ENCODE peak calls at places on chromosomes 1 and 21, in four cellular contexts. J is WTC11, H is SK-N-SH, K is H1. O is an unnamed sample.

GRCh38 chr1:160398823-160399222 is 1.5 kb upstream of the VANGL2 start:
- DNase-seq in K (no peak), J (no peak), H (no peak), O (peak)

GRCh38 chr1:179877586-179878265 is at the start of gene TOR1AIP2:
- DNase-seq in J (peak), K (peak), H (peak), O (peak)

GRCh38 chr1:248807067-248807737 is 18.5 kb downstream of the SH3BP5L start:
- DNase-seq in K (peak), H (peak), J (peak), O (peak)

GRCh38 chr1:214106375-214106774 is 118.6 kb downstream of the PROX1 start:
- DNase-seq in J (no peak), H (no peak), K (no peak), O (no peak)

GRCh38 chr1:67609942-67610341 is 75.1 kb upstream of the GADD45A start:
- DNase-seq in K (no peak), J (no peak), H (no peak), O (no peak)

GRCh38 chr1:6170742-6171201 is 9.3 kb downstream of the CHD5 start:
- DNase-seq in J (no peak), H (no peak), K (no peak), O (no peak)

GRCh38 chr1:24986372-24986979 is 56.4 kb upstream of the RUNX3 start:
- DNase-seq in H (no peak), K (no peak), J (no peak), O (no peak)

GRCh38 chr1:205009666-205010065 is 33.3 kb upstream of the CNTN2 start:
- DNase-seq in K (no peak), J (no peak), H (no peak), O (no peak)

GRCh38 chr21:37165606-37166005 is 92.6 kb downstream of the TTC3 start:
- DNase-seq in K (no peak), J (no peak), H (no peak), O (no peak)

GRCh38 chr1:241413386-241413785 is 56.4 kb upstream of the RGS7 start:
- DNase-seq in K (no peak), J (no peak), H (no peak), O (no peak)
- TF ChIP-seq TEAD4 in K (no peak), J (no peak), H (no peak), O (no peak)

GRCh38 chr1:87955038-87955437 is 626.4 kb downstream of the LMO4 start:
- DNase-seq in K (no peak), J (no peak), H (no peak), O (no peak)

GRCh38 chr1:87958201-87958600 is 629.5 kb downstream of the LMO4 start:
- DNase-seq in H (no peak), J (no peak), K (no peak), O (no peak)

GRCh38 chr1:87956766-87957165 is 628.1 kb downstream of the LMO4 start:
- DNase-seq in H (no peak), K (no peak), J (no peak), O (no peak)

GRCh38 chr1:87957331-87957730 is 628.7 kb downstream of the LMO4 start:
- DNase-seq in K (no peak), H (no peak), J (no peak), O (no peak)

GRCh38 chr1:87956072-87956471 is 627.4 kb downstream of the LMO4 start:
- DNase-seq in H (peak), J (no peak), K (no peak), O (no peak)
- TF ChIP-seq TEAD4 in H (peak), J (no peak), K (peak), O (no peak)

DNA sequence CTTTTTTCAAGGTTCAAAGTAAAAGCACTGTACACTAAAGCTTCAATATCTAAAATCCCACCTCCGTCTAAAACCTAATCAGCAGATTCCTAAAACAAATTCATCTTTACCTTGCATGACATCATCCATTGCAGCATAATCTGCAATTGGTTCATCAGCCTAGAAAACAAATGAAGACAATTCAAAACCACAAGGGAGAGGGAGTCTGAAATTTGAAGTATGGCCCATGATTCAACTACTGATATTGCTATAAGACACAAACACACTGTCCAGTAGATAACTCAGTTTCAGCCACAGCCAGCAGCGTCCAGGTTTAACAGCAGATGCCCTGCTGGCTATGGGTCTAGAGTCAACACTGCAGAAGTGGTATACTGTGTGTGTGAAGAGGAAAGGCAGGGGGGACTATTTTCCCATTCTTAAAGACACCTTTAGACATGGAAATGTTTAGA is 17.9 kb upstream of the RAP1GAP start:
- DNase-seq in H (no peak), K (no peak), J (no peak), O (no peak)
- TF ChIP-seq TEAD4 in H (no peak), K (no peak), J (no peak), O (peak)

GRCh38 chr21:40465382-40465781 is 381.6 kb downstream of the DSCAM start:
- DNase-seq in K (no peak), H (no peak), J (no peak), O (no peak)

GRCh38 chr21:40471103-40471502 is 375.9 kb downstream of the DSCAM start:
- DNase-seq in J (no peak), H (no peak), K (no peak), O (no peak)

GRCh38 chr21:40472026-40472425 is 374.9 kb downstream of the DSCAM start:
- DNase-seq in K (no peak), J (no peak), H (no peak), O (no peak)

GRCh38 chr21:40466893-40467483 is 380.0 kb downstream of the DSCAM start:
- DNase-seq in H (peak), K (no peak), J (no peak), O (no peak)
- TF ChIP-seq TEAD4 in H (no peak), K (no peak), J (no peak), O (no peak)

GRCh38 chr1:54255026-54255425 is 55.1 kb downstream of the MRPL37 start:
- DNase-seq in K (no peak), H (no peak), J (no peak), O (no peak)

GRCh38 chr1:54250670-54251069 is 50.7 kb downstream of the MRPL37 start:
- DNase-seq in K (no peak), J (no peak), H (no peak), O (no peak)

GRCh38 chr1:54254055-54254454 is 54.1 kb downstream of the MRPL37 start:
- DNase-seq in J (no peak), H (no peak), K (no peak), O (no peak)

GRCh38 chr1:54252371-54252770 is 52.4 kb downstream of the MRPL37 start:
- DNase-seq in H (no peak), J (no peak), K (no peak), O (no peak)

DNA sequence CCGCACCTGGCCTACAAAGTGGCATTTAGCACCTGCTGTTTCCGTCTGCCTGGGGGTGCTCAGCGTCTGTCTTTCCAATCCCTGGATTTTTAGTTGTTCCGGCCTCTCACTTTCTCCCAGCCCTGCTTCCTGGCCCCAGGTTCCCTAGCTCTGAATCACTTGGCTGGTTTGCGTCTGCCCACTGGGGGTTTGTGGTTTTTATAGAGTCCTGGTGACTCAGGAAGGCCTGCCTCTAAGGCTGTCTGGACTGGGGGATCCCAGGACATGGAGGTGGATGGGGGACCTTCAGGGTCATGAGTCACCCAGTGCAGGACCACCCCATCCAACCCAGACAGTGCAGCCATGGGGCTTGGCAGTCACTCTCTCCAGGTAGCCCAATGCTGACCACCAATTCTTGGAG is 53.5 kb downstream of the MRPL37 start:
- DNase-seq in H (no peak), J (no peak), K (no peak), O (no peak)
- TF ChIP-seq TEAD4 in H (peak), J (no peak), K (no peak), O (no peak)

GRCh38 chr1:32619701-32620485 is 30.5 kb downstream of the ZBTB8OS start:
- DNase-seq in H (no peak), K (no peak), J (no peak), O (no peak)
- TF ChIP-seq TEAD4 in H (no peak), K (no peak), J (no peak), O (no peak)

GRCh38 chr1:200213921-200214320 is 186.4 kb downstream of the NR5A2 start:
- DNase-seq in H (no peak), J (no peak), K (no peak), O (no peak)

GRCh38 chr1:200221614-200222282 is 188.1 kb downstream of the ZNF281 start:
- DNase-seq in H (no peak), K (no peak), J (no peak), O (no peak)

GRCh38 chr1:200215350-200215749 is 187.8 kb downstream of the NR5A2 start:
- DNase-seq in J (no peak), H (no peak), K (no peak), O (no peak)

GRCh38 chr1:200213392-200213791 is 185.9 kb downstream of the NR5A2 start:
- DNase-seq in H (no peak), J (no peak), K (no peak), O (no peak)

GRCh38 chr1:200217703-200218102 is 190.2 kb downstream of the NR5A2 start:
- DNase-seq in J (no peak), H (no peak), K (no peak), O (no peak)
- TF ChIP-seq TEAD4 in J (no peak), H (no peak), K (no peak), O (no peak)

DNA sequence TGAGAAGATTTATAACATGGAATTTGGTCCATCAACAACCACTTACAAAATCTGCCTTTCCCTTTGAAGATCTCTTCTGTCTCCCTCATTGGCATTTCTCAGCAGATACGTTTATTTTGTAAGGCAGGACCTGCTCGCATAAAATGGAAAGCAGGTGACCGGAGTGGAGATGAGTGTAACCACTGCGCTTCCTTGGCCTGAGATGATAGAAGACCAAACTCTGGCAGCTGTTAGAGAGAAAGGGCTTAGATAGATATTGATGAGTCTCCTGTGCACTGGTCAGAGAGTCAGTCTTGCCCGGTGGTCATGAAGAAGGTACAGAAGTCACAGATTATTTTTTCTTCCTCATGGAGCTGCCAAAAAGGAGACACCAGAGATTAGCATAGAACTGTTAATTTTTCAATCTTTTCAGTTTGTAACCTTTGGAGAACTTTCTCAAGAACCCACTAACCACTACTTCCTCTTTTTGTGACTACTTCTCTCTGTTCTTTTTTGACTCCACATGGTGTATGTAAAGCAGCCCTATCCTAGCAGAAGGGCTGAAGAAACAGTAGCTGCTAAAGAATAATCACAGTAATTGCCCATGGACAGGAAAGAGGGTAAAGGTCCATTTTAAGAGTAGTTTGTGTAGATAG is 47.6 kb downstream of the FCRL3 start:
- DNase-seq in H (no peak), K (no peak), J (no peak), O (no peak)
- TF ChIP-seq TEAD4 in H (no peak), K (no peak), J (no peak), O (no peak)

GRCh38 chr1:40862008-40862863 is at the start of gene CITED4:
- DNase-seq in J (peak), K (peak), H (peak), O (peak)

GRCh38 chr1:40859017-40859416 is 3.1 kb downstream of the CITED4 start:
- DNase-seq in K (no peak), H (no peak), J (no peak), O (no peak)

GRCh38 chr1:40861227-40862003 is 748 bp downstream of the CITED4 start:
- DNase-seq in K (peak), H (peak), J (peak), O (no peak)

GRCh38 chr1:40857737-40858136 is 4.4 kb downstream of the CITED4 start:
- DNase-seq in K (no peak), J (no peak), H (no peak), O (no peak)

GRCh38 chr1:40860706-40861226 is 1.4 kb downstream of the CITED4 start:
- DNase-seq in H (no peak), K (no peak), J (no peak), O (no peak)
- TF ChIP-seq TEAD4 in H (no peak), K (no peak), J (no peak), O (no peak)

O was measured in K562.